ENCODE peak calls at places on chromosomes 13 and 19, in four cellular contexts. L is stimulated activated naive CD4-positive, alpha-beta T cell treated with Interleukin-2 at 50 U/mL for 16 hours; E is COLO829; Z is RCC 7860. X is an unnamed sample.
A peak's percentile ranks its signal among the peaks of the same experiment; 100 is the strongest.

GRCh38 chr13:23697772-23698313 is 127.6 kb downstream of the TNFRSF19 start:
- DNase-seq in L (no peak), E (no peak), Z (no peak), X (no peak)

GRCh38 chr13:78978381-78978998 is 319.5 kb upstream of the OBI1 start:
- DNase-seq in L (no peak), E (peak; percentile 68), Z (peak; percentile 38), X (peak; percentile 44)

GRCh38 chr13:99980201-99981114 is 1.1 kb upstream of the ZIC2 start:
- DNase-seq in L (peak; percentile 46), E (peak; percentile 39), Z (peak; percentile 65), X (no peak)

GRCh38 chr19:34576292-34576691 is 94.7 kb downstream of the WTIP start:
- DNase-seq in L (no peak), E (no peak), Z (no peak), X (no peak)

GRCh38 chr19:18090545-18091216 is 3.9 kb upstream of the IL12RB1 start:
- DNase-seq in L (no peak), E (no peak), Z (no peak), X (no peak)

GRCh38 chr19:3733549-3734309 is 25.5 kb downstream of the TJP3 start:
- DNase-seq in L (no peak), E (no peak), Z (no peak), X (no peak)

GRCh38 chr13:73677041-73677589 is 457.1 kb downstream of the KLF12 start:
- DNase-seq in L (no peak), E (peak; percentile 74), Z (no peak), X (peak; percentile 94)

GRCh38 chr19:4589579-4590410 is 30.3 kb upstream of the SEMA6B start:
- DNase-seq in L (no peak), E (no peak), Z (no peak), X (no peak)

GRCh38 chr19:5434970-5435641 is 20.1 kb upstream of the ZNRF4 start:
- DNase-seq in L (peak; percentile 24), E (peak; percentile 49), Z (peak; percentile 61), X (no peak)

GRCh38 chr13:111431241-111431640 is 110.8 kb downstream of the TEX29 start:
- DNase-seq in L (no peak), E (no peak), Z (no peak), X (no peak)

GRCh38 chr19:16326401-16327130 is 1.9 kb downstream of the KLF2 start:
- DNase-seq in L (peak; percentile 32), E (no peak), Z (no peak), X (no peak)

GRCh38 chr19:48689438-48689837 is 6.3 kb upstream of the FUT2 start:
- DNase-seq in L (no peak), E (no peak), Z (no peak), X (no peak)

GRCh38 chr13:28140433-28141125 is 2.2 kb downstream of the PAN3 start:
- DNase-seq in L (no peak), E (no peak), Z (peak; percentile 42), X (no peak)

GRCh38 chr13:34546841-34547240 is 395.2 kb upstream of the NBEA start:
- DNase-seq in L (no peak), E (no peak), Z (no peak), X (no peak)

GRCh38 chr19:45234089-45234869 is 10.9 kb downstream of the EXOC3L2 start:
- DNase-seq in L (no peak), E (no peak), Z (no peak), X (no peak)

GRCh38 chr13:31172535-31172934 is 10.8 kb upstream of the HSPH1 start:
- DNase-seq in L (no peak), E (peak; percentile 61), Z (peak; percentile 92), X (peak; percentile 80)

GRCh38 chr19:2250765-2251576 is 1.8 kb downstream of the AMH start:
- DNase-seq in L (no peak), E (no peak), Z (no peak), X (no peak)

GRCh38 chr13:93079294-93079693 is 147.3 kb upstream of the GPC6 start:
- DNase-seq in L (no peak), E (peak; percentile 60), Z (no peak), X (peak; percentile 8)

GRCh38 chr13:112144616-112145220 is 77.8 kb downstream of the SOX1 start:
- DNase-seq in L (no peak), E (no peak), Z (peak; percentile 14), X (no peak)

GRCh38 chr19:48283908-48284307 is 14.0 kb downstream of the ZNF114 start:
- DNase-seq in L (no peak), E (no peak), Z (no peak), X (no peak)

GRCh38 chr19:19642506-19643157 is 825 bp downstream of the GMIP start:
- DNase-seq in L (peak; percentile 56), E (peak; percentile 31), Z (no peak), X (no peak)

GRCh38 chr19:16371540-16371986 is 46.9 kb downstream of the KLF2 start:
- DNase-seq in L (peak; percentile 86), E (no peak), Z (no peak), X (no peak)

GRCh38 chr13:38577048-38577447 is 109.8 kb upstream of the FREM2 start:
- DNase-seq in L (no peak), E (peak; percentile 64), Z (no peak), X (peak; percentile 27)

GRCh38 chr19:16518061-16518460 is 21.9 kb downstream of the C19orf44 start:
- DNase-seq in L (no peak), E (no peak), Z (no peak), X (no peak)

GRCh38 chr19:41206926-41207750 is 11.9 kb upstream of the AXL start:
- DNase-seq in L (no peak), E (no peak), Z (no peak), X (no peak)

GRCh38 chr13:49840266-49840665 is 47.8 kb upstream of the KPNA3 start:
- DNase-seq in L (no peak), E (no peak), Z (no peak), X (peak; percentile 3)

GRCh38 chr13:24693862-24694471 is 13.8 kb downstream of the ATP12A start:
- DNase-seq in L (peak; percentile 5), E (peak; percentile 74), Z (peak; percentile 17), X (peak; percentile 47)

GRCh38 chr19:13797870-13798269 is 2.6 kb downstream of the ZSWIM4 start:
- DNase-seq in L (no peak), E (no peak), Z (peak; percentile 56), X (no peak)

GRCh38 chr19:48445256-48445605 is 552 bp upstream of the GRWD1 start:
- DNase-seq in L (no peak), E (peak; percentile 92), Z (peak; percentile 65), X (peak; percentile 89)

GRCh38 chr13:110913911-110914292 is 967 bp downstream of the ANKRD10 start:
- DNase-seq in L (no peak), E (no peak), Z (no peak), X (no peak)

GRCh38 chr19:39410620-39411005 is 1.9 kb upstream of the PLEKHG2 start:
- DNase-seq in L (no peak), E (no peak), Z (no peak), X (no peak)